ENCODE peak calls at places on chromosomes 5 and 9, in nine cellular contexts. A is iPS-NIHi11; K is stimulated activated CD8-positive, alpha-beta memory T cell treated with anti-CD3 and anti-CD28 coated beads, Interleukin-12 subunit alpha, Interleukin-12 subunit beta, amount 100 ng/mL, for 1 hour; I is fibroblast of villous mesenchyme; T is A549; L is NCI-H446; D is CD8-positive, alpha-beta T cell; Y is ascending aorta; V is activated CD4-positive, alpha-beta T cell treated with anti-CD3 and anti-CD28 coated beads, Interleukin-2, amount 50 U/mL, for 4 hours. M is an unnamed sample.

GRCh38 chr5:38382898-38383297 is 124.5 kb downstream of the EGFLAM start:
- DNase-seq in D (peak; percentile 21), K (peak; percentile 9), V (peak; percentile 11), A (peak; percentile 85), L (peak; percentile 63), I (peak; percentile 76), T (peak; percentile 72), Y (peak; percentile 69), M (peak; percentile 72)

GRCh38 chr5:176658817-176659216 is 11.5 kb downstream of the TSPAN17 start:
- DNase-seq in T (no peak), V (no peak), D (peak; percentile 10), Y (no peak), L (no peak), A (no peak), K (no peak), I (peak; percentile 77), M (peak; percentile 76)

GRCh38 chr9:126363250-126363649 is 36.6 kb downstream of the MVB12B start:
- DNase-seq in D (no peak), V (no peak), T (no peak), Y (no peak), I (no peak), A (no peak), K (no peak), L (no peak), M (no peak)

GRCh38 chr5:163347671-163348070 is 89.7 kb upstream of the CCNG1 start:
- DNase-seq in T (peak; percentile 43), A (peak; percentile 62), D (peak; percentile 3), V (peak; percentile 8), I (peak; percentile 63), Y (no peak), K (peak; percentile 19), L (peak; percentile 68), M (peak; percentile 80)

GRCh38 chr5:181189962-181190710 is 14.9 kb downstream of the TRIM7 start:
- DNase-seq in A (no peak), L (no peak), Y (no peak), D (no peak), K (no peak), I (no peak), T (no peak), V (no peak), M (no peak)

GRCh38 chr5:158398360-158399201 is 539.6 kb upstream of the CLINT1 start:
- DNase-seq in D (no peak), V (no peak), T (no peak), A (no peak), I (no peak), K (no peak), Y (no peak), L (no peak), M (no peak)

GRCh38 chr9:131799177-131799823 is 59.4 kb upstream of the RAPGEF1 start:
- DNase-seq in L (no peak), A (peak; percentile 86), I (peak; percentile 52), T (no peak), K (peak; percentile 30), V (peak; percentile 39), D (peak; percentile 45), Y (no peak), M (peak; percentile 63)

GRCh38 chr5:57009811-57010210 is 57.9 kb upstream of the MIER3 start:
- DNase-seq in I (no peak), T (no peak), K (no peak), L (no peak), D (no peak), Y (no peak), V (no peak), A (no peak), M (no peak)

GRCh38 chr5:156597276-156597675 is 252.8 kb upstream of the PPP1R2B start:
- DNase-seq in A (no peak), D (no peak), Y (no peak), K (no peak), I (no peak), T (no peak), V (no peak), L (no peak), M (no peak)

GRCh38 chr9:8489845-8490244 is 690.3 kb upstream of the DMAC1 start:
- DNase-seq in A (no peak), L (no peak), T (no peak), K (no peak), Y (no peak), V (no peak), I (no peak), D (no peak), M (no peak)

GRCh38 chr5:14077501-14077900 is 65.6 kb upstream of the TRIO start:
- DNase-seq in L (no peak), T (no peak), D (no peak), A (no peak), K (no peak), V (no peak), Y (no peak), I (no peak), M (no peak)

GRCh38 chr5:82259172-82259800 is 18.9 kb downstream of the RPS23 start:
- DNase-seq in T (peak; percentile 14), V (no peak), Y (no peak), D (no peak), L (no peak), I (peak; percentile 34), K (no peak), A (peak; percentile 25), M (peak; percentile 44)

GRCh38 chr9:15513335-15513734 is 2.6 kb upstream of the PSIP1 start:
- DNase-seq in Y (no peak), L (no peak), D (no peak), A (peak; percentile 48), T (peak; percentile 21), K (no peak), V (no peak), I (peak; percentile 14), M (peak; percentile 56)

GRCh38 chr9:99172129-99173091 is 49.3 kb downstream of the ALG2 start:
- DNase-seq in Y (no peak), V (no peak), L (no peak), I (no peak), D (no peak), T (no peak), K (no peak), A (no peak), M (no peak)

GRCh38 chr9:101477214-101477613 is 41.6 kb upstream of the ALDOB start:
- DNase-seq in K (no peak), D (no peak), T (no peak), Y (no peak), A (no peak), L (no peak), I (no peak), V (no peak), M (no peak)

GRCh38 chr9:134496413-134497282 is 145.0 kb upstream of the COL5A1 start:
- DNase-seq in Y (no peak), T (no peak), A (no peak), I (peak; percentile 80), V (no peak), D (no peak), K (no peak), L (no peak), M (no peak)

GRCh38 chr5:102678267-102679058 is 76.6 kb upstream of the PAM start:
- DNase-seq in L (peak; percentile 62), V (no peak), A (no peak), T (no peak), Y (no peak), I (no peak), K (no peak), D (no peak), M (no peak)

GRCh38 chr5:139749242-139749641 is 46.4 kb upstream of the PSD2 start:
- DNase-seq in I (no peak), Y (no peak), A (no peak), D (no peak), L (no peak), K (no peak), T (no peak), V (no peak), M (no peak)

GRCh38 chr5:172577510-172577909 is 63.6 kb upstream of the NEURL1B start:
- DNase-seq in Y (no peak), D (no peak), A (no peak), I (no peak), V (no peak), K (no peak), L (no peak), T (no peak), M (no peak)

GRCh38 chr5:62606878-62607277 is 28.3 kb downstream of the LRRC70 start:
- DNase-seq in V (no peak), A (no peak), Y (no peak), D (no peak), K (no peak), I (peak; percentile 13), T (no peak), L (no peak), M (no peak)

M was measured in OCI-M1.